ENCODE peak calls at places on chromosomes 12 and 14, in eight cellular contexts. Z, K, R, S, Q, U, F and B are unnamed samples.

GRCh38 chr12:11661491-11662085 is 12.1 kb downstream of the ETV6 start:
- DNase-seq in U (no peak), F (no peak), S (no peak), Q (no peak), K (no peak), R (no peak), Z (no peak), B (no peak)

GRCh38 chr14:44912041-44912869 is 49.5 kb downstream of the KLHL28 start:
- DNase-seq in Z (no peak), R (no peak), F (no peak), Q (no peak), U (no peak), K (no peak), S (no peak), B (peak)

GRCh38 chr14:81162941-81163340 is 57.8 kb downstream of the GTF2A1 start:
- DNase-seq in Q (no peak), F (no peak), R (no peak), S (no peak), K (peak), U (no peak), Z (no peak), B (no peak)

GRCh38 chr14:56795284-56795622 is 15.0 kb downstream of the OTX2 start:
- DNase-seq in Z (no peak), K (no peak), F (no peak), S (no peak), Q (no peak), U (no peak), R (no peak), B (no peak)

GRCh38 chr14:73723411-73723798 is 9.2 kb upstream of the PNMA1 start:
- DNase-seq in S (no peak), U (peak), R (no peak), K (no peak), F (no peak), Q (no peak), Z (no peak), B (no peak)

GRCh38 chr14:101072531-101072930 is 169.0 kb upstream of the RTL1 start:
- DNase-seq in K (no peak), Q (no peak), R (peak), Z (no peak), F (peak), U (no peak), S (peak), B (no peak)

GRCh38 chr14:30855345-30856037 is 18.9 kb upstream of the COCH start:
- DNase-seq in F (no peak), Z (no peak), S (no peak), K (no peak), Q (no peak), U (no peak), R (no peak), B (no peak)

GRCh38 chr14:69323266-69323966 is 63.5 kb downstream of the GALNT16 start:
- DNase-seq in Q (no peak), Z (no peak), S (no peak), K (no peak), U (no peak), F (no peak), R (peak), B (no peak)

GRCh38 chr12:39300799-39301198 is 142.1 kb downstream of the KIF21A start:
- DNase-seq in F (no peak), R (no peak), U (no peak), S (no peak), Z (no peak), Q (no peak), K (no peak), B (no peak)

GRCh38 chr12:20426191-20426590 is 57.9 kb downstream of the PDE3A start:
- DNase-seq in S (no peak), F (no peak), K (peak), R (no peak), Q (no peak), Z (no peak), U (no peak), B (no peak)

GRCh38 chr12:80805106-80805505 is 88.4 kb downstream of the MYF5 start:
- DNase-seq in K (no peak), F (no peak), U (no peak), S (no peak), Z (no peak), R (no peak), Q (no peak), B (no peak)

GRCh38 chr14:69763761-69764510 is 3.0 kb upstream of the SRSF5 start:
- DNase-seq in R (no peak), Z (no peak), Q (no peak), U (no peak), F (peak), S (no peak), K (no peak), B (no peak)

GRCh38 chr12:128178971-128179370 is 88.0 kb upstream of the TMEM132C start:
- DNase-seq in Q (no peak), F (no peak), Z (no peak), U (no peak), K (peak), S (no peak), R (no peak), B (no peak)

GRCh38 chr12:24374452-24374851 is 425.0 kb upstream of the SOX5 start:
- DNase-seq in R (no peak), F (no peak), U (no peak), S (no peak), K (no peak), Z (no peak), Q (no peak), B (no peak)

GRCh38 chr12:3527181-3527580 is 36.2 kb downstream of the PRMT8 start:
- DNase-seq in F (no peak), Q (no peak), K (no peak), S (no peak), U (no peak), R (no peak), Z (no peak), B (no peak)

GRCh38 chr12:70258605-70259403 is 15.6 kb downstream of the CNOT2 start:
- DNase-seq in Z (no peak), S (no peak), Q (no peak), U (no peak), K (no peak), R (no peak), F (no peak), B (no peak)

GRCh38 chr14:99230271-99231141 is 41.5 kb downstream of the BCL11B start:
- DNase-seq in Z (no peak), Q (peak), R (no peak), S (no peak), F (no peak), U (peak), K (no peak), B (peak)

GRCh38 chr14:89121961-89122675 is 294.9 kb downstream of the FOXN3 start:
- DNase-seq in Q (no peak), F (peak), K (no peak), U (no peak), S (no peak), Z (no peak), R (no peak), B (no peak)

GRCh38 chr12:44960856-44961255 is 84.7 kb upstream of the NELL2 start:
- DNase-seq in Z (no peak), F (no peak), S (no peak), Q (no peak), U (no peak), K (no peak), R (no peak), B (no peak)

GRCh38 chr12:92821142-92821541 is 108.0 kb downstream of the EEA1 start:
- DNase-seq in Q (no peak), S (no peak), Z (no peak), F (no peak), R (no peak), U (no peak), K (no peak), B (no peak)

GRCh38 chr12:122946690-122947271 is 19.5 kb downstream of the ABCB9 start:
- DNase-seq in Z (peak), K (peak), U (peak), R (peak), S (peak), F (peak), Q (no peak), B (no peak)

GRCh38 chr14:33906968-33907367 is 43.9 kb downstream of the EGLN3 start:
- DNase-seq in F (no peak), Q (no peak), U (no peak), S (no peak), R (no peak), K (no peak), Z (no peak), B (no peak)

GRCh38 chr12:123075591-123076171 is 75.2 kb downstream of the PITPNM2 start:
- DNase-seq in U (peak), Z (no peak), K (no peak), F (no peak), Q (peak), S (peak), R (no peak), B (peak)

GRCh38 chr12:47458273-47458672 is 247.6 kb downstream of the RPAP3 start:
- DNase-seq in F (no peak), R (no peak), K (no peak), Q (no peak), Z (no peak), S (no peak), U (no peak), B (no peak)

GRCh38 chr12:108150436-108150835 is 21.3 kb downstream of the WSCD2 start:
- DNase-seq in K (no peak), Z (no peak), Q (no peak), S (no peak), U (no peak), R (no peak), F (no peak), B (no peak)

GRCh38 chr12:29044799-29045198 is 104.3 kb upstream of the FAR2 start:
- DNase-seq in U (no peak), Z (no peak), F (no peak), S (no peak), K (no peak), R (no peak), Q (no peak), B (no peak)

GRCh38 chr14:101501341-101501740 is 60.0 kb upstream of the DIO3 start:
- DNase-seq in Q (no peak), K (no peak), U (no peak), F (no peak), S (no peak), Z (no peak), R (peak), B (no peak)

GRCh38 chr12:1791104-1791927 is 29.0 kb upstream of the LRTM2 start:
- DNase-seq in K (peak), U (peak), F (no peak), Z (peak), Q (peak), S (peak), R (peak), B (peak)

GRCh38 chr12:54197037-54197909 is 8.5 kb upstream of the SMUG1 start:
- DNase-seq in U (no peak), F (no peak), S (no peak), Z (no peak), K (no peak), R (no peak), Q (no peak), B (no peak)

GRCh38 chr12:100216337-100216736 is 15.7 kb downstream of the ACTR6 start:
- DNase-seq in Z (no peak), K (no peak), Q (no peak), R (no peak), S (no peak), U (no peak), F (no peak), B (no peak)

GRCh38 chr14:24817638-24818053 is 183.7 kb upstream of the GZMB start:
- DNase-seq in U (no peak), S (no peak), K (no peak), Q (no peak), R (peak), Z (peak), F (no peak), B (no peak)

GRCh38 chr12:6703631-6704030 is 3.0 kb upstream of the PIANP start:
- DNase-seq in Q (no peak), K (no peak), F (no peak), U (no peak), Z (no peak), R (no peak), S (no peak), B (no peak)

GRCh38 chr12:53071591-53072551 is 7.3 kb downstream of the SPRYD3 start:
- DNase-seq in Z (no peak), Q (no peak), R (peak), K (peak), F (no peak), S (no peak), U (no peak), B (no peak)

GRCh38 chr12:72365151-72365550 is 93.0 kb downstream of the TRHDE start:
- DNase-seq in Z (no peak), F (no peak), Q (no peak), S (no peak), U (no peak), K (no peak), R (no peak), B (no peak)

GRCh38 chr12:3150820-3151590 is 73.8 kb downstream of the TSPAN9 start:
- DNase-seq in R (no peak), U (no peak), S (no peak), F (no peak), Q (no peak), Z (no peak), K (no peak), B (no peak)

GRCh38 chr12:118060301-118061010 is 523 bp downstream of the WSB2 start:
- DNase-seq in U (peak), S (peak), R (peak), F (peak), Q (peak), Z (peak), K (peak), B (peak)